ENCODE peak calls at places on chromosomes 4 and X, in four cellular contexts. T, K, D and G are unnamed samples.

GRCh38 chrX:20224814-20225487 is 41.8 kb downstream of the RPS6KA3 start:
- DNase-seq in T (no peak), D (no peak), K (no peak), G (no peak)

GRCh38 chr4:16024009-16024408 is 59.8 kb downstream of the PROM1 start:
- DNase-seq in K (no peak), T (no peak), D (no peak), G (no peak)

GRCh38 chr4:41880022-41880837 is 55.0 kb upstream of the TMEM33 start:
- DNase-seq in K (no peak), T (peak), D (no peak), G (no peak)

GRCh38 chrX:50000937-50001542 is 78.6 kb downstream of the CLCN5 start:
- DNase-seq in K (no peak), D (no peak), T (no peak), G (no peak)

GRCh38 chrX:115233497-115234219 is at the start of gene LRCH2:
- DNase-seq in T (peak), K (no peak), D (no peak), G (no peak)

GRCh38 chr4:188779586-188779985 is 640.3 kb downstream of the TRIML1 start:
- DNase-seq in K (no peak), T (no peak), D (no peak), G (no peak)

GRCh38 chr4:121711263-121712000 is 14.7 kb upstream of the ANXA5 start:
- DNase-seq in T (peak), D (peak), K (peak), G (peak)

GRCh38 chrX:68945603-68946228 is 116.9 kb downstream of the EFNB1 start:
- DNase-seq in T (peak), K (no peak), D (peak), G (no peak)

GRCh38 chrX:9786839-9787635 is 808 bp downstream of the SHROOM2 start:
- DNase-seq in K (no peak), T (peak), D (no peak), G (no peak)

GRCh38 chrX:10971176-10971575 is 140.0 kb upstream of the HCCS start:
- DNase-seq in D (no peak), K (no peak), T (no peak), G (no peak)

GRCh38 chr4:71974681-71975080 is 57.1 kb upstream of the NPFFR2 start:
- DNase-seq in K (no peak), T (no peak), D (no peak), G (no peak)

GRCh38 chrX:22666441-22666840 is 333.3 kb upstream of the DDX53 start:
- DNase-seq in D (peak), K (no peak), T (peak), G (peak)

GRCh38 chr4:90357117-90357710 is 230.0 kb downstream of the CCSER1 start:
- DNase-seq in T (no peak), D (peak), K (peak), G (peak)

GRCh38 chr4:40837094-40837870 is 87.5 kb downstream of the NSUN7 start:
- DNase-seq in D (no peak), T (no peak), K (no peak), G (no peak)

GRCh38 chr4:96004341-96004740 is 164.4 kb downstream of the PDHA2 start:
- DNase-seq in K (no peak), D (no peak), T (no peak), G (no peak)

GRCh38 chrX:25737540-25737939 is 400.6 kb upstream of the MAGEB18 start:
- DNase-seq in T (no peak), D (no peak), K (no peak), G (no peak)

GRCh38 chr4:8790749-8791148 is 80.9 kb downstream of the HMX1 start:
- DNase-seq in T (no peak), D (no peak), K (no peak), G (no peak)

GRCh38 chr4:38949416-38950051 is 81.9 kb downstream of the FAM114A1 start:
- DNase-seq in D (no peak), T (no peak), K (no peak), G (no peak)

GRCh38 chrX:34891391-34891790 is 51.2 kb upstream of the FAM47B start:
- DNase-seq in D (no peak), K (no peak), T (no peak), G (no peak)

GRCh38 chr4:39502034-39502658 is 25.1 kb downstream of the UGDH start:
- DNase-seq in D (no peak), T (no peak), K (no peak), G (no peak)

DNA sequence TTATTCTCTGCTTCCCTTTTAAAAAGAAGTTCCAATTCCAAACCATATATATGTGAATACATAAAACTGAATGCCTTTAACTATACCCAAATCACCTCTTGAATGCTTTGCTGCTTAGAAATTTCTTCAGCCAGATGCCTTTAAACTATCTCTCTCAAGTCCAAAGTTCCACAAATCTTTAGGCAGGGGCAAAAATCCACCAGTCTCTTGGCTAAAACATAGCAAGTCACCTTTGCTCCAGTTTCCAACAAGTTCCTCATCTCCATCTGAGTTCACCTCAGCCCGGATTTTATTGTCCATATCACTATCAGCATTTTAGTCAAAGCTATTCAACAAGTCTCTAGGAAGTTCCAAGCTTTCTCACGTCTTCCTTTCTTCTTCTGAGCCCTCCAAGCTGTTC is 49.8 kb downstream of the SULT1B1 start:
- DNase-seq in D (no peak), K (no peak), T (no peak), G (no peak)
- TF ChIP-seq HMGXB4 in D (no peak), K (no peak), T (no peak), G (no peak)

GRCh38 chrX:134373736-134374135 is 86.2 kb upstream of the HPRT1 start:
- DNase-seq in K (no peak), T (no peak), D (peak), G (no peak)
- TF ChIP-seq HMGXB4 in K (no peak), T (no peak), D (no peak), G (no peak)

DNA sequence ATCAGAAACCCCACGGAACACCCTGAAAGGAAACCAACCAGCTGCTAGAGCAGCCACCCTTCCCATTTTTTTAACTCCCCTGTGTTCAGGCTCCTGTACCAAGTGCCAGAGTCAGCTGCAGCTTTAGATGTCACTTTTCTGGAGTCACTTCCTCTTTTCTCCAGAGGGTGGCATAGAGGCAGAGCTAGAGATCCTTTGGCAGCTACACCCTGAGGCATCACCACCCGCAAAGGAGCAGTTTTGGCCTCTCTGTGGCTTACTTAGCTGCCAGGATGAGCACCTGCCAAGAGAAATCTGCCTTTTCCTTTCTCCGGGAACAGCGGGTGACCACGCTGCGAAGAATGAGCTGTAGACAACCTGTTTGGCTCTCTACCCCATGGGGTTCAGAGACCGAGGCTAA is 58.0 kb upstream of the CHRDL1 start:
- DNase-seq in T (peak), D (peak), K (peak), G (no peak)
- TF ChIP-seq HMGXB4 in T (no peak), D (no peak), K (no peak), G (no peak)

DNA sequence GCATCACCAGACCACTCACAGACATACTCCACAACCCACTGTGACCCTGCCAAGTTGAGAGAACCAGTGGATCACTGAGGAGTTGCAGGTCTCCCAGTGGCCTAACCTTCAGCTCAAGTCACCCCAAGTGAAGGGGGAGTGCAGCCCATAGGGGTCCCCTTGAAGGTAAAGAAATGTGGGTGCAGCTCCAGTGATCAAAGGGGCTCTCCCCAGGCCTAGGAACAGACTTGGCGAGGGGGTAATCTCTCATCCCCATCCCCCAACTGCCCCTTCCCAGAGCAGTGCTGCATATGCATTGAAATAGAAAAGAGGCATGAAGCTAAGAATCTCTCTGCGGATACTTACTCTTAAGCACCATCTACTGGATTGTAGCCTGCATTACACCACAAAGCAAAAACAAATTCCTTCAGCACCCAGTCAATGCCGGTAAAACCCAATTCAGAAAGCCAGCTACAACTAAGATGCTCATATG is 27.0 kb downstream of the MAGEE1 start:
- DNase-seq in D (peak), T (peak), K (no peak), G (peak)
- TF ChIP-seq HMGXB4 in D (no peak), T (no peak), K (no peak), G (no peak)